ENCODE peak calls at places on chromosome 7, in ten cellular contexts. W, K, Y, D, U, M, X, G, V and I are unnamed samples.

GRCh38 chr7:116713918-116714317 is 41.9 kb downstream of the MET start:
- DNase-seq in D (no peak), M (no peak), G (peak; percentile 61), X (no peak), K (no peak), U (peak; percentile 87), W (no peak), Y (no peak), V (no peak), I (no peak)

GRCh38 chr7:109879429-109879828 is 1211.5 kb upstream of the LRRN3 start:
- DNase-seq in K (no peak), V (no peak), U (no peak), G (no peak), M (no peak), W (no peak), Y (no peak), D (no peak), X (no peak), I (no peak)

GRCh38 chr7:48040944-48041664 is 5.8 kb downstream of the C7orf57 start:
- DNase-seq in W (no peak), Y (no peak), X (no peak), G (no peak), U (no peak), D (no peak), K (peak; percentile 42), V (no peak), M (no peak), I (no peak)

GRCh38 chr7:124856299-124856888 is 73.2 kb downstream of the POT1 start:
- DNase-seq in M (no peak), Y (no peak), K (no peak), D (no peak), U (peak; percentile 16), X (no peak), V (no peak), W (no peak), G (peak; percentile 15), I (no peak)

GRCh38 chr7:94696981-94697670 is 41.2 kb upstream of the SGCE start:
- DNase-seq in X (no peak), U (peak; percentile 92), M (no peak), K (no peak), G (peak; percentile 88), W (no peak), D (peak; percentile 77), Y (no peak), V (no peak), I (no peak)

GRCh38 chr7:40948239-40948638 is 754.7 kb downstream of the INHBA start:
- DNase-seq in G (no peak), Y (no peak), U (no peak), M (no peak), V (no peak), W (no peak), X (no peak), K (no peak), D (no peak), I (no peak)

GRCh38 chr7:139421123-139421522 is 61.4 kb downstream of the LUC7L2 start:
- DNase-seq in G (no peak), V (no peak), D (no peak), M (no peak), Y (no peak), K (no peak), W (no peak), U (no peak), X (no peak), I (no peak)

GRCh38 chr7:35717013-35717412 is 22.1 kb upstream of the HERPUD2 start:
- DNase-seq in W (no peak), Y (no peak), M (no peak), X (no peak), U (no peak), D (no peak), K (no peak), G (no peak), V (no peak), I (no peak)

GRCh38 chr7:151311294-151311864 is 30.2 kb upstream of the NUB1 start:
- DNase-seq in X (no peak), W (peak; percentile 59), Y (no peak), K (no peak), M (no peak), V (no peak), G (no peak), U (no peak), D (peak; percentile 57), I (no peak)

GRCh38 chr7:110754649-110755048 is 336.3 kb upstream of the LRRN3 start:
- DNase-seq in U (no peak), X (no peak), W (no peak), K (no peak), Y (no peak), D (no peak), G (no peak), V (no peak), M (no peak), I (no peak)

GRCh38 chr7:105454058-105454739 is 65.5 kb upstream of the SRPK2 start:
- DNase-seq in M (no peak), D (no peak), W (no peak), V (no peak), G (peak; percentile 80), K (no peak), X (no peak), Y (no peak), U (peak; percentile 89), I (no peak)

GRCh38 chr7:8627322-8627721 is 193.9 kb downstream of the NXPH1 start:
- DNase-seq in U (no peak), M (no peak), X (no peak), W (no peak), K (no peak), D (no peak), G (no peak), Y (no peak), V (no peak), I (no peak)

GRCh38 chr7:52355059-52355458 is 680.4 kb upstream of the POM121L12 start:
- DNase-seq in D (no peak), K (no peak), M (no peak), Y (no peak), U (no peak), W (no peak), V (no peak), X (no peak), G (no peak), I (no peak)

GRCh38 chr7:74052628-74053027 is 24.7 kb downstream of the ELN start:
- DNase-seq in V (no peak), D (no peak), Y (no peak), U (no peak), M (no peak), G (no peak), X (no peak), K (no peak), W (no peak), I (no peak)

GRCh38 chr7:73972614-73973013 is 55.4 kb upstream of the ELN start:
- DNase-seq in W (no peak), K (peak; percentile 17), G (no peak), Y (no peak), M (no peak), D (no peak), X (no peak), U (no peak), V (no peak), I (no peak)

GRCh38 chr7:39504963-39505362 is 61.2 kb upstream of the YAE1 start:
- DNase-seq in W (peak; percentile 32), Y (no peak), M (no peak), K (no peak), D (no peak), X (no peak), G (peak; percentile 20), V (no peak), U (peak; percentile 54), I (no peak)

GRCh38 chr7:16916111-16916639 is 34.4 kb upstream of the AGR3 start:
- DNase-seq in U (peak; percentile 91), K (no peak), W (no peak), Y (no peak), M (no peak), G (peak; percentile 65), V (no peak), D (no peak), X (no peak), I (no peak)

GRCh38 chr7:132742152-132742551 is 165.9 kb upstream of the PLXNA4 start:
- DNase-seq in M (no peak), U (peak; percentile 98), G (peak; percentile 20), Y (no peak), X (no peak), V (no peak), D (no peak), K (no peak), W (no peak), I (no peak)

GRCh38 chr7:75977741-75978140 is 16.7 kb downstream of the TMEM120A start:
- DNase-seq in Y (no peak), D (peak; percentile 79), U (no peak), M (no peak), G (no peak), W (no peak), V (no peak), K (peak; percentile 82), X (no peak), I (no peak)

GRCh38 chr7:85554294-85554877 is 367.5 kb upstream of the SEMA3D start:
- DNase-seq in Y (no peak), X (no peak), K (no peak), U (peak; percentile 67), V (no peak), D (peak; percentile 58), M (no peak), G (peak; percentile 35), W (peak; percentile 8), I (no peak)

GRCh38 chr7:108384721-108385483 is 71.3 kb downstream of the NRCAM start:
- DNase-seq in G (no peak), X (no peak), M (no peak), V (no peak), U (no peak), D (no peak), Y (no peak), K (no peak), W (no peak), I (no peak)

GRCh38 chr7:36216063-36216684 is 63.1 kb downstream of the EEPD1 start:
- DNase-seq in U (no peak), W (no peak), V (no peak), Y (no peak), K (no peak), G (no peak), M (no peak), D (no peak), X (no peak), I (no peak)

GRCh38 chr7:156494960-156495359 is 145.6 kb upstream of the RNF32 start:
- DNase-seq in G (no peak), U (no peak), M (no peak), D (no peak), X (no peak), K (no peak), W (no peak), V (no peak), Y (no peak), I (no peak)

GRCh38 chr7:128454808-128455555 is 696 bp upstream of the HILPDA start:
- DNase-seq in K (no peak), W (no peak), U (peak; percentile 47), X (no peak), M (no peak), Y (no peak), G (peak; percentile 13), D (no peak), V (no peak), I (no peak)

GRCh38 chr7:129493555-129493954 is 8.8 kb upstream of the SMKR1 start:
- DNase-seq in X (no peak), W (no peak), M (no peak), D (no peak), G (no peak), Y (no peak), K (no peak), V (no peak), U (no peak), I (no peak)

GRCh38 chr7:137690635-137691034 is 156.1 kb downstream of the DGKI start:
- DNase-seq in K (no peak), Y (no peak), M (no peak), V (no peak), G (no peak), D (no peak), U (no peak), W (no peak), X (no peak), I (no peak)

GRCh38 chr7:131501930-131502685 is 54.3 kb downstream of the PODXL start:
- DNase-seq in Y (no peak), M (no peak), W (no peak), X (no peak), D (no peak), U (no peak), K (no peak), V (no peak), G (no peak), I (no peak)